ENCODE peak calls at places on chromosomes 13 and 19, in seven cellular contexts. J is ovary, Y is heart left ventricle, S is heart right ventricle, X is dorsolateral prefrontal cortex, N is testis, Z is stomach. K is an unnamed sample.

GRCh38 chr13:27415116-27415515 is 9.3 kb upstream of the GTF3A start:
- DNase-seq in J (no peak), Y (no peak), S (no peak), X (no peak), N (no peak), Z (no peak), K (no peak)

GRCh38 chr13:45178349-45179142 is 22.3 kb downstream of the KCTD4 start:
- DNase-seq in J (no peak), Y (peak), S (peak), X (no peak), N (no peak), Z (no peak), K (no peak)

GRCh38 chr19:41327499-41328156 is 17.7 kb downstream of the CCDC97 start:
- DNase-seq in J (peak), Y (peak), S (peak), X (no peak), N (no peak), Z (peak), K (peak)

GRCh38 chr19:22052644-22053013 is 345 bp downstream of the ZNF257 start:
- DNase-seq in J (no peak), Y (peak), S (no peak), X (peak), N (peak), Z (no peak), K (no peak)

GRCh38 chr13:57634829-57635165 is 3.3 kb downstream of the PCDH17 start:
- DNase-seq in J (no peak), Y (peak), S (peak), X (peak), N (peak), Z (no peak), K (peak)

GRCh38 chr13:95641291-95641811 is 3.2 kb downstream of the DZIP1 start:
- DNase-seq in J (peak), Y (peak), S (no peak), X (peak), N (peak), Z (no peak), K (peak)

GRCh38 chr19:42091300-42092266 is 15.6 kb downstream of the ZNF574 start:
- DNase-seq in J (no peak), Y (no peak), S (no peak), X (no peak), N (no peak), Z (peak), K (no peak)

GRCh38 chr13:37685206-37685605 is 86.6 kb upstream of the POSTN start:
- DNase-seq in J (no peak), Y (no peak), S (no peak), X (no peak), N (no peak), Z (no peak), K (no peak)

GRCh38 chr19:54464044-54464623 is 556 bp upstream of the LENG9 start:
- DNase-seq in J (peak), Y (peak), S (peak), X (peak), N (peak), Z (peak), K (peak)

GRCh38 chr13:84609716-84610115 is 727.4 kb upstream of the SLITRK1 start:
- DNase-seq in J (no peak), Y (no peak), S (no peak), X (no peak), N (no peak), Z (no peak), K (no peak)

GRCh38 chr13:24108615-24108965 is 51.9 kb upstream of the SPATA13 start:
- DNase-seq in J (no peak), Y (no peak), S (no peak), X (no peak), N (no peak), Z (no peak), K (no peak)

GRCh38 chr13:94667190-94667589 is 45.2 kb downstream of the SOX21 start:
- DNase-seq in J (no peak), Y (no peak), S (no peak), X (no peak), N (no peak), Z (no peak), K (no peak)

GRCh38 chr13:110014719-110015118 is 228.3 kb upstream of the IRS2 start:
- DNase-seq in J (no peak), Y (no peak), S (no peak), X (no peak), N (no peak), Z (no peak), K (no peak)

GRCh38 chr19:46622118-46622446 is 2.8 kb downstream of the PTGIR start:
- DNase-seq in J (no peak), Y (no peak), S (no peak), X (no peak), N (no peak), Z (no peak), K (no peak)

GRCh38 chr19:50795665-50796073 is 5.5 kb downstream of the ACP4 start:
- DNase-seq in J (no peak), Y (no peak), S (no peak), X (no peak), N (no peak), Z (no peak), K (no peak)

GRCh38 chr13:51590231-51590630 is 6.0 kb downstream of the WDFY2 start:
- DNase-seq in J (no peak), Y (no peak), S (no peak), X (no peak), N (no peak), Z (no peak), K (no peak)

GRCh38 chr13:51587372-51587771 is 3.1 kb downstream of the WDFY2 start:
- DNase-seq in J (no peak), Y (no peak), S (no peak), X (no peak), N (no peak), Z (no peak), K (no peak)

GRCh38 chr13:51589793-51590192 is 5.5 kb downstream of the WDFY2 start:
- DNase-seq in J (no peak), Y (no peak), S (no peak), X (no peak), N (no peak), Z (no peak), K (no peak)

GRCh38 chr13:51590966-51591627 is 6.8 kb downstream of the WDFY2 start:
- DNase-seq in J (no peak), Y (no peak), S (peak), X (no peak), N (peak), Z (peak), K (no peak)

DNA sequence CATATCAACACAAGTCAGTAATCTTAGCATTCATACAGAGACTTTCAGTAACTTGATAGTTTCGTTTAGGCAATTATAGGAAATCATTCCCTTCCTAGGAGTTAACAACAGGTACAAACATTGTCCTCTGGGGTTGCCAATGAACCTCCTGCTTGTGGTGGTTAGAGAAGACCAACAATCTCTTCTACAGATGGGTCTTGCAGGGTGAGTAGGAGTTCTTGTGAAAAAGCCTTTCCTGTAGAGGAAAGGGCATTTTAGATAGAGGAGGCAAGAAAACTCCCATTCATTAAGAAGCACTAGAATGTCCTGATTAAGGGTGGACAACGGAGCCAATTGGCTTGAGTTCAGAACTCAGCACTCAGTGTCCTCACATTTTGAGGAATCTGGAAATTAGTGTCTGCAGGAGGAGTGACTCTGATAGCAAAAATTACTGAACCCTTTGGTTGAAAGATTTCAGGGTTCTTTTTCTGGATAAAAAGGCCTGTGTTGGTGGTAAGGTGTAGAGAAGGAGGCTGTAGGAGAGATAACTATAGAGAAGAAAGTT is 4.2 kb downstream of the WDFY2 start:
- DNase-seq in J (no peak), Y (no peak), S (no peak), X (no peak), N (peak), Z (no peak), K (no peak)
- H3K4me3 ChIP-seq in J (no peak), Y (no peak), S (no peak), X (no peak), N (no peak), Z (no peak), K (no peak)

GRCh38 chr19:14554382-14554812 is 17.5 kb downstream of the NDUFB7 start:
- DNase-seq in J (no peak), Y (no peak), S (no peak), X (peak), N (peak), Z (no peak), K (no peak)

GRCh38 chr19:14550201-14550754 is 20.9 kb downstream of the TECR start:
- DNase-seq in J (no peak), Y (no peak), S (no peak), X (no peak), N (peak), Z (peak), K (no peak)

GRCh38 chr19:14555918-14556661 is 15.8 kb downstream of the NDUFB7 start:
- DNase-seq in J (no peak), Y (no peak), S (no peak), X (no peak), N (no peak), Z (no peak), K (no peak)

GRCh38 chr19:14553939-14554243 is 18.0 kb downstream of the NDUFB7 start:
- DNase-seq in J (no peak), Y (no peak), S (no peak), X (no peak), N (no peak), Z (no peak), K (no peak)

GRCh38 chr19:14553042-14553938 is 18.6 kb downstream of the NDUFB7 start:
- DNase-seq in J (no peak), Y (no peak), S (no peak), X (no peak), N (no peak), Z (no peak), K (no peak)
- H3K27ac ChIP-seq in J (no peak), Y (no peak), S (peak), X (peak), N (peak), Z (no peak), K (no peak)

GRCh38 chr13:32305646-32306045 is 9.5 kb downstream of the ZAR1L start:
- DNase-seq in J (no peak), Y (no peak), S (no peak), X (no peak), N (no peak), Z (no peak), K (no peak)
- H3K4me3 ChIP-seq in J (no peak), Y (no peak), S (no peak), X (no peak), N (no peak), Z (no peak), K (no peak)

GRCh38 chr13:77698211-77699058 is 948 bp downstream of the SLAIN1 start:
- DNase-seq in J (peak), Y (peak), S (peak), X (peak), N (peak), Z (peak), K (peak)
- H3K27ac ChIP-seq in J (no peak), Y (no peak), S (no peak), X (peak), N (peak), Z (peak), K (no peak)

GRCh38 chr13:21389124-21389523 is 70.0 kb downstream of the ZDHHC20 start:
- DNase-seq in J (no peak), Y (no peak), S (no peak), X (no peak), N (no peak), Z (no peak), K (no peak)

DNA sequence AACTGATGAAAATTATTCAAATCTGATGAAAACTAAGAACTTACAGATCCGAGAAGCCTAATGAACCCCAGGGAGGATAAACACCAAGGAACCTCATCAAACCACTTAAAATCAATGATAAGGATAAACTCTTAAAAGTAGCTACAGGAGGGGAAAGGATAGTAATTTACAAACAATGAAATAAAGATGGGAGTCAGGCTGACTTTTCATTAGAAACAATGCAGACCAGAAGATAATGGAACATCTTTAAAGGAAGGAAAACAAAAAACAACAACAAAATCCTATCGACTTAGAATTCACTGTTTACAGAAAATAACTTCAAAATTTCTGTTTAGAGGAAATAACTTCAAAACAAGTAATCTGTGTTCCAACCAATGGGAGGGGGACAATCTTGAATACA is 73.4 kb downstream of the ZDHHC20 start:
- DNase-seq in J (no peak), Y (no peak), S (no peak), X (no peak), N (no peak), Z (no peak), K (no peak)
- H3K4me3 ChIP-seq in J (no peak), Y (no peak), S (no peak), X (no peak), N (no peak), Z (no peak), K (no peak)

GRCh38 chr13:51742611-51743010 is 61.4 kb downstream of the DHRS12 start:
- DNase-seq in J (no peak), Y (no peak), S (no peak), X (no peak), N (no peak), Z (no peak), K (no peak)

GRCh38 chr13:51737609-51738008 is 66.4 kb downstream of the DHRS12 start:
- DNase-seq in J (no peak), Y (no peak), S (no peak), X (no peak), N (no peak), Z (no peak), K (no peak)

GRCh38 chr13:51738226-51738905 is 65.6 kb downstream of the DHRS12 start:
- DNase-seq in J (no peak), Y (no peak), S (no peak), X (no peak), N (no peak), Z (no peak), K (no peak)

GRCh38 chr13:51734786-51735185 is 69.2 kb downstream of the DHRS12 start:
- DNase-seq in J (no peak), Y (no peak), S (no peak), X (no peak), N (no peak), Z (no peak), K (no peak)

GRCh38 chr13:51739403-51740112 is 64.4 kb downstream of the DHRS12 start:
- DNase-seq in J (no peak), Y (no peak), S (no peak), X (no peak), N (peak), Z (no peak), K (no peak)
- H3K27ac ChIP-seq in J (peak), Y (peak), S (peak), X (no peak), N (peak), Z (peak), K (no peak)

DNA sequence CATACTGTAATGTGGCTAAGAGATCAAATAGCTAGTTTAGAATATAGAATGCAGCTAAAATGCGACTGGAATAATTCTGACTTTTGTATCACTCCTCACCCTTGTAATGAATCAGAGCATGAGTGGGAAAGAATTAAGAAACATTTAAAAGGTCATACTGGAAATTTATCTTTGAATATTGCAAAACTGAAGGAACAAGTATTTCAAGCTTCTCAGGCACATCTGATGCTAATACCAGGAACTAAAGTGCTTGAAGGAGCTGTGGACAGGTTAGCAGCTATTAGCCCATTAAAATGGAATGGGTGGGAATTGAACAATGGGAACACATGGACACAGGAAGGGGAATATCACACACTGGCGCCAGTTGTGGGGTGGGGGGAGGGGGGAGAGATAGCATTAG is 144.2 kb upstream of the ZNF91 start:
- DNase-seq in J (no peak), Y (no peak), S (no peak), X (no peak), N (no peak), Z (no peak), K (no peak)
- H3K4me3 ChIP-seq in J (no peak), Y (no peak), S (no peak), X (no peak), N (no peak), Z (no peak), K (no peak)

K was measured in aorta.